ENCODE peak calls at places on chromosomes 1 and 21, in five cellular contexts. J is H1, Y is HepG2, U is K562, Q is A549. V is an unnamed sample.

GRCh38 chr1:45009956-45010854 is 919 bp downstream of the HECTD3 start:
- DNase-seq in U (peak; percentile 48), J (no peak), Y (no peak), Q (peak; percentile 19), V (no peak)

GRCh38 chr1:192524223-192524622 is 51.4 kb upstream of the RGS1 start:
- DNase-seq in J (no peak), Y (no peak), Q (no peak), U (no peak), V (no peak)

GRCh38 chr1:112460672-112461071 is 48.1 kb upstream of the WNT2B start:
- DNase-seq in Q (no peak), Y (peak; percentile 48), U (no peak), J (no peak), V (no peak)

GRCh38 chr1:62187548-62187947 is 7.1 kb upstream of the L1TD1 start:
- DNase-seq in J (no peak), Q (no peak), Y (no peak), U (no peak), V (no peak)

GRCh38 chr1:238681021-238681420 is 705.3 kb upstream of the CHRM3 start:
- DNase-seq in Y (no peak), U (no peak), J (no peak), Q (no peak), V (no peak)

GRCh38 chr1:190479028-190479427 is 1.4 kb upstream of the BRINP3 start:
- DNase-seq in J (no peak), U (no peak), Y (no peak), Q (no peak), V (no peak)

GRCh38 chr1:201594575-201595245 is 55.8 kb downstream of the NAV1 start:
- DNase-seq in Y (no peak), U (peak; percentile 81), J (no peak), Q (no peak), V (no peak)

GRCh38 chr1:17201201-17202021 is 3.5 kb upstream of the PADI1 start:
- DNase-seq in Q (no peak), U (no peak), Y (no peak), J (no peak), V (no peak)

GRCh38 chr1:179061360-179062282 is 20.2 kb upstream of the TOR3A start:
- DNase-seq in J (no peak), U (no peak), Q (no peak), Y (no peak), V (no peak)

GRCh38 chr1:16215882-16216753 is 3.7 kb upstream of the ARHGEF19 start:
- DNase-seq in Q (peak; percentile 24), U (peak; percentile 95), J (peak; percentile 95), Y (peak; percentile 61), V (peak; percentile 26)

GRCh38 chr21:43929217-43929971 is 64.4 kb downstream of the AGPAT3 start:
- DNase-seq in J (no peak), U (no peak), Y (no peak), Q (no peak), V (no peak)

GRCh38 chr1:80212021-80212420 is 1205.5 kb upstream of the ADGRL4 start:
- DNase-seq in J (no peak), Y (no peak), Q (no peak), U (no peak), V (no peak)

GRCh38 chr1:29186252-29186651 is 4.6 kb upstream of the SRSF4 start:
- DNase-seq in Q (no peak), Y (peak; percentile 87), J (no peak), U (no peak), V (no peak)

GRCh38 chr1:35172022-35172421 is 20.9 kb downstream of the SFPQ start:
- DNase-seq in U (no peak), Y (no peak), J (no peak), Q (no peak), V (no peak)

GRCh38 chr1:89670711-89671110 is 37.8 kb downstream of the LRRC8C start:
- DNase-seq in Q (no peak), Y (no peak), U (no peak), J (no peak), V (no peak)

GRCh38 chr1:222911866-222912265 is 97.0 kb downstream of the DISP1 start:
- DNase-seq in Q (no peak), J (no peak), Y (no peak), U (no peak), V (no peak)

GRCh38 chr1:48472747-48473146 is 743 bp upstream of the SPATA6 start:
- DNase-seq in J (no peak), Y (no peak), Q (no peak), U (no peak), V (no peak)

GRCh38 chr1:118809586-118809985 is 178.6 kb downstream of the TBX15 start:
- DNase-seq in Q (no peak), U (no peak), Y (no peak), J (no peak), V (no peak)

GRCh38 chr1:113153116-113153803 is 80.3 kb downstream of the LRIG2 start:
- DNase-seq in Y (peak; percentile 81), U (no peak), J (no peak), Q (no peak), V (no peak)

GRCh38 chr1:32683397-32683796 is 19.2 kb downstream of the SYNC start:
- DNase-seq in J (no peak), U (no peak), Y (no peak), Q (no peak), V (no peak)

GRCh38 chr1:217089239-217090014 is 366.2 kb upstream of the ESRRG start:
- DNase-seq in Q (peak; percentile 18), U (no peak), J (no peak), Y (no peak), V (no peak)

GRCh38 chr21:44496900-44497550 is 41.7 kb downstream of the LRRC3 start:
- DNase-seq in U (no peak), J (no peak), Y (no peak), Q (no peak), V (no peak)

GRCh38 chr1:46340404-46341221 is at the start of gene NSUN4:
- DNase-seq in U (peak; percentile 91), J (peak; percentile 66), Y (peak; percentile 85), Q (peak; percentile 81), V (peak; percentile 69)

DNA sequence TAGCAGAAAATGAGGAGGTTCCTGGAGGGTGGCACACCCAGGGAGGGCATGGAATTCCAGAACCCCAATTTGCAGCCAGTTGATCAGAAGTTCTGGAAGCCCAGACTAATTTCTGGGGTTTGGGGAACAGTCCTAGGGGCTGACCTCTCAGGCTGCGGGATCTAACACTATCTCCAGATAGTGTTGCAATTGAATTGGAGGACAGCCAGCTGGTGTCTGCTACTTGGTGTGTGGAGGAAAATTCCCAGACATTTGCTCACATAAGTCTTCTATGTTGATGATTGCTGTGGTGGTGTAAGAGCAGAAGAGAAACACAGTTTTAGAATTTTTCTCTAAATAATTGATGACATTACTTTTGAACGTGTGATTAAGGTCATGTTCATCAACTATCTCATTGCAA is 154.3 kb upstream of the RNPC3 start:
- DNase-seq in Q (no peak), J (no peak), Y (no peak), U (no peak), V (no peak)
- TF ChIP-seq KDM1A in Q (no peak), J (no peak), Y (no peak), U (no peak), V (no peak)

GRCh38 chr1:2912424-2912823 is 108.8 kb upstream of the ACTRT2 start:
- DNase-seq in Q (no peak), U (no peak), J (no peak), Y (no peak), V (no peak)
- H3K9me3 ChIP-seq in Q (no peaks in the 10 kb centered on the region), U (peaks cover 8% of the 10 kb centered on the region), J (peaks cover 85% of the 10 kb centered on the region), Y (no peaks in the 10 kb centered on the region), V (no peaks in the 10 kb centered on the region)

GRCh38 chr1:160209656-160210046 is 4.5 kb downstream of the PEA15 start:
- DNase-seq in U (no peak), Q (no peak), J (no peak), Y (no peak), V (no peak)
- TF ChIP-seq KDM1A in U (no peak), Q (no peak), J (no peak), Y (no peak), V (no peak)

DNA sequence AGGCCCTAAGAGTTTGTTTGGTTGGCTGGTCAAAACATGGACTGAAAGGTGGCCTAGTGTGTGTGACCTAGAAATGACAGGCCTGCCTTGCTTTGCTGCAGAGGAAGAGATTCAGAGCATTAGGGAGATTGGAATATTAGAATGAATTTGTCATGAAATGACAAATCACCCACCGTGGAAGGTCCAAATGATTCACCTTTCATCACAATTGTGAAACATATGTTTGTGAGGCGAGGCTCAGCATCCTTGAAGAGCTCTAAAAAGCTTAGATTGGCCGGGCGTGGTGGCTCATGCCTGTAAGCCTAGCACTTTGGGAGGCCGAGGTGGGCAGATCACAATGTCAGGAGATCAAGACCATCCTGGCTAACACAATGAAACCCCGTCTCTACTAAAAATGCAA is 5.5 kb downstream of the LCE1B start:
- DNase-seq in Q (no peak), U (no peak), Y (no peak), J (no peak), V (no peak)
- H3K9me3 ChIP-seq in Q (no peaks in the 10 kb centered on the region), U (no peaks in the 10 kb centered on the region), Y (no peaks in the 10 kb centered on the region), J (peaks cover 40% of the 10 kb centered on the region), V (no peaks in the 10 kb centered on the region)

DNA sequence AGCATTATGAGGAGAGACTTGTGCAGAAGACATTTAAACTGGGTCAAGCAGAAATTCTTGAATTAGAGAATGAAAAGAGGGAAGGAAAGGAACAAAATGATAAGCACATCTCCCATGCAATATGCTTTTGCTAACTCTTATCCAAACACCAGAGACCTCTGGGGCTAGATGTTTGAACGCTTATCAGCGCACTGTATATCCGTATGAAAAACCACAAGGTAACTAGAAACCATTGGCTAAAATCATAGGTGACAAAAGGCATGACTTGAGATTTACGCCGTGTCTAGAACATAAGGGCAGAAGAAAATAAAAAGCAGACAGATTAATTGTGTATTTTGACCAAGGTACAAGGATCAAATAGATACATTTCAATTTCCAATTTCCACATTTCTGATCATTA is 38.0 kb upstream of the TIAM1 start:
- DNase-seq in Y (no peak), Q (no peak), J (no peak), U (no peak), V (no peak)
- TF ChIP-seq KDM1A in Y (no peak), Q (no peak), J (no peak), U (peak; percentile 46), V (no peak)

DNA sequence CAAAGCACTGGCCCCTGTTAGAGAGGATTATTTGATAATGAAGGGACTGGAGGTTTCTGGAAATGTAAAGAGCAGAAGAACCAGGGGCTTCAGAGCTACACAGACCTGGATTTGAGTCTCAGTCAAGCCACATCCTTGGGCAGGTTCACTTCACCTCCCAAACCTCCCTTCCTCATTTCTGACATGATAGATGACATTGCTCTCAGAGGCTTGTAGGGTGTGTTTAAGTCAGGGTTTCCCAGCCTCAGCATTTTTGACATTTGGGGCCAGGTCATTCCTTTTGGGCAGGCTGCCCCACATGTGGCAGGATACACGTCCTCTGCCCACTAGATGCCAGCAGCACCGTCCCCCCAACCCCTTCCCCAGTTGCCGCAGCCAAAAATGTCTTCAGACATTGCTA is 474.6 kb downstream of the MATN1 start:
- DNase-seq in Q (no peak), Y (no peak), U (no peak), J (no peak), V (no peak)
- H3K9me3 ChIP-seq in Q (no peaks in the 10 kb centered on the region), Y (no peaks in the 10 kb centered on the region), U (no peaks in the 10 kb centered on the region), J (no peaks in the 10 kb centered on the region), V (no peaks in the 10 kb centered on the region)